ENCODE peak calls at places on chromosome 5, in six cellular contexts. I is right lobe of liver, M is IMR-90, N is ovary, E is adrenal gland, A is A549. D is an unnamed sample.

GRCh38 chr5:149526855-149527590 is 24.2 kb downstream of the CSNK1A1 start:
- DNase-seq in N (no peak), I (no peak), A (no peak), M (no peak), E (no peak), D (no peak)

GRCh38 chr5:13956441-13956840 is 12.0 kb upstream of the DNAH5 start:
- DNase-seq in E (no peak), I (no peak), M (no peak), N (no peak), A (no peak), D (no peak)

GRCh38 chr5:14249258-14250093 is 106.3 kb downstream of the TRIO start:
- DNase-seq in A (no peak), E (no peak), M (no peak), I (no peak), N (no peak), D (no peak)

GRCh38 chr5:66193419-66193818 is 49.3 kb downstream of the SREK1 start:
- DNase-seq in E (no peak), I (no peak), A (no peak), M (no peak), N (no peak), D (no peak)

GRCh38 chr5:59813761-59814562 is 79.6 kb downstream of the PDE4D start:
- DNase-seq in E (peak; percentile 14), A (peak; percentile 51), N (no peak), M (peak; percentile 67), I (no peak), D (peak; percentile 23)

GRCh38 chr5:78699565-78700143 is 51.1 kb upstream of the LHFPL2 start:
- DNase-seq in I (no peak), M (peak; percentile 97), N (no peak), E (peak; percentile 37), A (peak; percentile 76), D (peak; percentile 47)

GRCh38 chr5:17312358-17312757 is 94.9 kb downstream of the BASP1 start:
- DNase-seq in E (no peak), M (no peak), N (no peak), I (no peak), A (peak; percentile 31), D (no peak)

GRCh38 chr5:109921735-109922395 is 232.1 kb downstream of the MAN2A1 start:
- DNase-seq in A (no peak), M (no peak), I (no peak), N (no peak), E (no peak), D (no peak)

GRCh38 chr5:39919876-39920275 is 495.1 kb upstream of the DAB2 start:
- DNase-seq in M (no peak), E (no peak), I (no peak), N (no peak), A (no peak), D (no peak)

GRCh38 chr5:115374057-115374775 is 77.8 kb upstream of the CCDC112 start:
- DNase-seq in E (no peak), A (no peak), N (no peak), I (no peak), M (no peak), D (peak; percentile 42)

GRCh38 chr5:172453986-172454354 is 355 bp downstream of the SH3PXD2B start:
- DNase-seq in A (no peak), M (no peak), N (peak; percentile 69), I (no peak), E (peak; percentile 80), D (peak; percentile 42)

GRCh38 chr5:125412561-125413535 is 666.4 kb upstream of the ZNF608 start:
- DNase-seq in N (peak; percentile 58), M (peak; percentile 91), I (peak; percentile 56), A (peak; percentile 9), E (peak; percentile 84), D (peak; percentile 79)

GRCh38 chr5:141338538-141339306 is at the start of gene PCDHGA2:
- DNase-seq in E (no peak), A (peak; percentile 24), I (no peak), N (no peak), M (peak; percentile 66), D (no peak)

GRCh38 chr5:133906303-133906702 is 62.1 kb downstream of the C5orf15 start:
- DNase-seq in I (no peak), E (no peak), N (no peak), A (no peak), M (no peak), D (no peak)

GRCh38 chr5:78751872-78752271 is 103.3 kb upstream of the LHFPL2 start:
- DNase-seq in E (no peak), I (no peak), M (peak; percentile 31), A (no peak), N (no peak), D (no peak)

GRCh38 chr5:19978466-19978865 is 9.5 kb downstream of the CDH18 start:
- DNase-seq in E (no peak), M (no peak), I (no peak), N (no peak), A (no peak), D (no peak)

GRCh38 chr5:73901045-73901444 is 275.0 kb downstream of the ARHGEF28 start:
- DNase-seq in N (no peak), M (peak; percentile 86), I (no peak), E (peak; percentile 64), A (peak; percentile 79), D (peak; percentile 50)

GRCh38 chr5:61673007-61673735 is 341.1 kb downstream of the ZSWIM6 start:
- DNase-seq in N (no peak), I (no peak), A (no peak), M (peak; percentile 41), E (peak; percentile 43), D (peak; percentile 76)

GRCh38 chr5:175873090-175873454 is 1.7 kb downstream of the CPLX2 start:
- DNase-seq in N (no peak), A (peak; percentile 73), I (no peak), E (no peak), M (no peak), D (no peak)

GRCh38 chr5:142450419-142450818 is 125.6 kb upstream of the SPRY4 start:
- DNase-seq in M (no peak), A (no peak), E (no peak), N (no peak), I (no peak), D (no peak)
- H3K27ac ChIP-seq in M (no peak overlapping the region), A (no peak overlapping the region), E (no peak overlapping the region), N (no peak overlapping the region), I (no peak overlapping the region), D (no peak overlapping the region)

DNA sequence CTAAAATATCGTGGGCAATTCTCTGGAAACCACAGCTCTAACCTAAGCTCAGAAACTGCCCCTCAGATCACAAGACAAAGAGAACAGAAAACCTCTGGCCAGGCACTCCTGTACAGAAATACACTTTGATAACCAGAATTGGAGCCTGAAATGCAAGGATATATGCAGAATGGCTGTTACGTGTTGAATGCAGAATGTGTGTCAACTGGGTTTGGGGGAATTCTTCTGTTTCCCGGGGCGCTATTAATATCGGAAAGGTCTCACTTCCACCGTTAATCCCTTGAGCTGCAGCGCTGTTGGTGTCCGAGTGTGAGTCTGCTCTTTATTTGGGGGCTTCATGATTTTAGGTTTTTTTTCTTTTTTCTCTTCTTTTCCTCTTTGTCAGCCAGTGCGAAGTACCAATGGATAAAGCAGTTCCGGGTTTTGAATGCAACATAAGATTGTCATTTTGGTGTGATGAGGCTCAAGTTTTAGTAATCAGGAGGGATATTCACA is 1.2 kb downstream of the PIK3R1 start:
- DNase-seq in M (peak; percentile 27), A (peak; percentile 31), I (no peak), N (no peak), E (no peak), D (no peak)
- TF ChIP-seq POLR2A in M (no peak), A (no peak), I (no peak), N (no peak), E (peak; percentile 14), D (no peak)

DNA sequence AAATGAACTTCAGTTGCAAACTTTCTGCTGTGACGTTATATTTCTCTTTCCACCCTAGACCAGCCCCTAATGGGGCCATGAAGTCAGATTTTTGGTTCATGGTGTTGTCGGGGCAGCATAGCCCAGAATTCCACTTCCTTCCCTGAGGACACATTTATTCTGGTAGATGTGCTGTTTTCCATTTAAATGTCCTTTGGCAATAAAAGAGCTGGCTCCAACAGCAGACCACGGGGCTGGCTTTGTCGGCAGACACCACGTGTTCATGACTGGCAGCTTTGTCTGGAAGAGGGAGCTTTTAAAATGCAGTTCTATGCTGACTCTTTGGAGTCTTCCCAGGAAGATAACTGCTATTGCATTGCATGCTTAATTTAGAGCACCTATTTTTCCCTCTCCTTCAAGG is 17.6 kb upstream of the LCP2 start:
- DNase-seq in E (peak; percentile 72), A (no peak), I (no peak), N (peak; percentile 81), M (no peak), D (no peak)
- H3K27ac ChIP-seq in E (no peak overlapping the region), A (no peak overlapping the region), I (no peak overlapping the region), N (peak overlapping the region; percentile 80), M (no peak overlapping the region), D (peak overlapping the region; percentile 64)

GRCh38 chr5:136132557-136133415 is at the start of gene SMAD5:
- DNase-seq in E (peak; percentile 97), I (peak; percentile 97), A (peak; percentile 96), N (peak; percentile 97), M (peak; percentile 95), D (peak; percentile 96)
- TF ChIP-seq POLR2A in E (peak; percentile 78), I (peak; percentile 97), A (peak; percentile 71), N (peak; percentile 91), M (no peak), D (peak; percentile 81)

GRCh38 chr5:159163700-159164044 is 45.7 kb downstream of the RNF145 start:
- DNase-seq in E (no peak), A (no peak), M (no peak), I (no peak), N (no peak), D (no peak)
- H3K27ac ChIP-seq in E (no peak overlapping the region), A (peak overlapping the region; percentile 82), M (no peak overlapping the region), I (no peak overlapping the region), N (no peak overlapping the region), D (no peak overlapping the region)

DNA sequence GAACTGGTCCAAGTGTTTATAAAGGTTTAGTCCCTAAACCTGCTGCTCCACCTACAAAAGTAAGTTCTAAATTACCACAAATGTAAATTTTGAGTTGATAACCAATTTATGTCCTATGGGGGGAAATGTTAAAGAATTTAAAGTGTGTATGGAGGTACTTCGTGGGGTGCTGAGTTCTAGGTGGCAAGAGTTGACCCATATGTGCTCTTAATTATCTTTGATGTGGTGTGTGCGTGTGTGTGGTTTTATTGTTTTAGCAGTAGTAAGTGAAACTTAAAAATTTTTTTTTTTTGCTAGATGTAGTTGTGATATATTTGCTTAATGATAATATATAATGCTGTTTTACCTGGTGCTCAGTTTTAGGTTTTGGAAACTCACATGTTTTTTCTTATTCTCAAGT is 72.6 kb downstream of the GPBP1 start:
- DNase-seq in I (no peak), N (no peak), A (no peak), M (no peak), E (no peak), D (no peak)
- TF ChIP-seq POLR2A in I (no peak), N (no peak), A (no peak), M (no peak), E (no peak), D (no peak)

D was measured in transverse colon.